ENCODE peak calls at places on chromosomes 13 and 19, in four cellular contexts. M is HCT116, D is H1, L is K562. C is an unnamed sample.
A peak's percentile ranks its signal among the peaks of the same experiment; 100 is the strongest.

GRCh38 chr19:4140237-4140711 is 13.2 kb upstream of the CREB3L3 start:
- DNase-seq in M (peak; percentile 79), D (peak; percentile 38), L (peak; percentile 81), C (peak; percentile 67)

GRCh38 chr19:43644181-43644580 is 4.5 kb upstream of the CADM4 start:
- DNase-seq in L (no peak), D (no peak), M (no peak), C (no peak)

GRCh38 chr19:45450042-45450380 is 17.8 kb upstream of the FOSB start:
- DNase-seq in L (peak; percentile 74), D (no peak), M (no peak), C (no peak)

GRCh38 chr13:110462091-110462490 is 99.4 kb downstream of the RAB20 start:
- DNase-seq in M (no peak), D (no peak), L (no peak), C (no peak)

GRCh38 chr19:29761575-29762225 is 46.6 kb upstream of the C19orf12 start:
- DNase-seq in M (no peak), D (no peak), L (no peak), C (no peak)

GRCh38 chr13:52020191-52020590 is 4.3 kb upstream of the UTP14C start:
- DNase-seq in L (no peak), M (no peak), D (no peak), C (no peak)

GRCh38 chr13:109196896-109197295 is 567.5 kb downstream of the MYO16 start:
- DNase-seq in M (peak; percentile 38), L (peak; percentile 24), D (no peak), C (no peak)

GRCh38 chr19:30696514-30696913 is 324.3 kb downstream of the ZNF536 start:
- DNase-seq in D (peak; percentile 65), M (no peak), L (peak; percentile 71), C (no peak)

GRCh38 chr13:75405976-75406703 is 75.8 kb downstream of the TBC1D4 start:
- DNase-seq in M (no peak), L (no peak), D (no peak), C (no peak)

GRCh38 chr19:33445752-33446070 is 72.2 kb downstream of the CEBPG start:
- DNase-seq in D (no peak), M (no peak), L (no peak), C (no peak)

GRCh38 chr13:42420304-42420703 is 148.4 kb downstream of the AKAP11 start:
- DNase-seq in M (no peak), L (no peak), D (no peak), C (no peak)

GRCh38 chr19:17420267-17420924 is 549 bp downstream of the MVB12A start:
- DNase-seq in L (peak; percentile 32), D (no peak), M (no peak), C (peak; percentile 41)

GRCh38 chr13:41127746-41128145 is 4.9 kb downstream of the KBTBD6 start:
- DNase-seq in L (no peak), M (no peak), D (no peak), C (no peak)

GRCh38 chr13:41117859-41118258 is 14.7 kb downstream of the KBTBD6 start:
- DNase-seq in D (no peak), M (no peak), L (no peak), C (no peak)

GRCh38 chr13:41122838-41123237 is 9.8 kb downstream of the KBTBD6 start:
- DNase-seq in L (no peak), M (no peak), D (no peak), C (no peak)
- TF ChIP-seq JUND in L (no peak), M (no peak), D (no peak), C (no peak)

DNA sequence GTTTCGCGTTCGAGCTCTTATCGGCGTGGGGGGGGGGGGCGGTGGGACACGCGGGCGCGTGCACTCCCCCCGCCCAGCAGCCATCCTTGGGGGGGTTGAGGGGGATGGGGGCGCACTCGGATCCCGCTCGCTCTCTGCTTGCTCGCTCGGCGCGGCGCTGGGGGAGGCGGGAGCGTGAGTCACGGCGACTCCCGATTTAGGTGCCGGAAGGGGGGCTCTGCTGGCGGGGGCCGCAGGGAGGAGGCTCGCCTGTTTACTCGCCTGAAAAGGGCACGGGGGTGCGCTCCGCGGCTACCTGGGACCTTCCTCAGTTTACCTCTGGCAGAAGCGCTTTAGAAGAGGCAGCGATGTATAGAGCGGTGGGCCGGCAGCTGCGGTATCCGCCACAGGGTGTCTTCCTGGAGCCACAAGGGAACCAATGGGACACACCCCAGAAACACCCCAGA is 1.1 kb upstream of the PDE4A start:
- DNase-seq in L (peak; percentile 86), M (no peak), D (no peak), C (no peak)
- TF ChIP-seq JUND in L (no peak), M (no peak), D (no peak), C (no peak)

GRCh38 chr19:1082165-1082927 is 12.8 kb downstream of the POLR2E start:
- DNase-seq in M (peak; percentile 89), D (peak; percentile 95), L (peak; percentile 97), C (peak; percentile 88)

GRCh38 chr19:1079566-1080111 is 12.7 kb downstream of the ARHGAP45 start:
- DNase-seq in M (no peak), L (peak; percentile 59), D (no peak), C (no peak)

GRCh38 chr19:1080360-1081161 is 13.6 kb downstream of the ARHGAP45 start:
- DNase-seq in M (no peak), L (no peak), D (no peak), C (no peak)

GRCh38 chr19:1082928-1083816 is 12.0 kb downstream of the POLR2E start:
- DNase-seq in M (no peak), L (no peak), D (no peak), C (no peak)

DNA sequence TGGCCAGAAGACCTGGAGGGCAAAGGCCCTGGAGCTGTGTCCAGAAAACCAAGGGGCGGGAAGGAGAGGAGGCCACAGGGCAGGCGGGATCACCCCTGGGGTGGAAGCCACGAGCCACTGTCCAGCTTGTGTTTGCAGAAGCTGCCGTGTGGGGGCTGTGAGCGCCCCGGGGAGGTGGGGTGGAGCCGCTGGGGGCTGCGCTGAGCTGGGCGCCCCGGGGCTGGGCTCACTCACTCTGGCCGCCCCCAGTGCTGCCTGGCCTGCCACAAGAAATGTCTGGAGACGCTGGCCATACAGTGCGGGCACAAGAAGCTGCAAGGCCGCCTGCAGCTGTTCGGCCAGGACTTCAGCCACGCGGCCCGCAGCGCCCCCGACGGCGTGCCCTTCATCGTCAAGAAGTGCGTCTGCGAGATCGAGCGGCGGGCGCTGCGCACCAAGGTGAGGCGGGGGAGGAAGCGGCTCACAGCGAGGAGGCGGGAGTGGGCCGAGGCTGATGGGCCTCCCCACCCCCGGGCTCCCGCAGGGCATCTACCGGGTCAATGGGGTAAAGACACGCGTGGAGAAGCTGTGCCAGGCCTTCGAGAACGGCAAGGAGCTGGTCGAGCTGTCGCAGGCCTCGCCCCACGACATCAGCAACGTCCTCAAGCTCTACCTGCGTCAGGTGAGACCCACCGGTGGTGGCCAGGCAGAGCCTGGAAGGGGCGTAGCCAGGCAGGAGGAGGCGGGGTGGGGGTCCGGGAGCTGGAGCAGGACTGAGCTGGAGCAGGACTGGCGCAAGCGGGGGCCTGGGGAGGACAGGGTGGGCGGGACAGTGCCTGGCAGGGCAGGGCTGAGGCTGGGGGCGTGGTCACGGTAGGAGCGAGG is 13.6 kb downstream of the POLR2E start:
- DNase-seq in L (no peak), M (no peak), D (no peak), C (no peak)
- TF ChIP-seq JUND in L (no peak), M (no peak), D (no peak), C (no peak)

GRCh38 chr13:40132249-40132648 is 476.8 kb downstream of the COG6 start:
- DNase-seq in D (no peak), L (no peak), M (no peak), C (no peak)
- TF ChIP-seq JUND in D (no peak), L (no peak), M (no peak), C (no peak)

DNA sequence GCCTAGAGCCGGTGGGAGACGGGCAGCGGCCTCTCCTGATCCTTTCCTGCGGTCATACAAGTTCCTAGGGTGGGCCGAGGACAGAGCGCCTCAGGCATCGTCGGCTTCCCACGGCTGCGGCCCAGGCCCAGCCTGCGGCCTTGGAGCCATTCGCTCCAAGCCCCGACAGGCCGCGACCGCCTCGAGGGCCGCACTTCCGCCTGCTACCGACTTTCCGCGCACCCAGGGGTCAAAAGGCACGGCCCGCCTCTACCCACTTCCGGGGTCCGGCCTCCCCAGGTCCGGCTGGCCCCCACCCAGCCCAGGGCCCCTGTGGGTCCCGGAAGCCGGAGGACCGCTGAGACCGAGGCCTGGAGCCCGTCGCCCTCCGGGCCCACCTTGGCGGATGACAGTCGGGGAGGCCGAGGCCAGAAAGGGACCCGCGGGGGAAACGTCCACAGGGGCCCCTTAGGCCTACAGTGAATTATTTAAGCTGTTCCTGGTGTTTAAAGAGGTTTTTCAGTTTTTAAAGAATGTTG is 16.2 kb downstream of the ZIC2 start:
- DNase-seq in M (no peak), L (no peak), D (no peak), C (no peak)
- TF ChIP-seq JUND in M (no peak), L (no peak), D (no peak), C (no peak)

GRCh38 chr19:12779162-12779993 is 4.0 kb upstream of the HOOK2 start:
- DNase-seq in D (no peak), L (peak; percentile 79), M (no peak), C (peak; percentile 30)
- TF ChIP-seq JUND in D (no peak), L (no peak), M (no peak), C (no peak)

C was measured in T47D.